ENCODE peak calls at places on chromosomes 7 and 10, in seven cellular contexts. F is lower lobe of right lung; D is keratinocyte; Z is heart left ventricle; K is effector memory CD4-positive, alpha-beta T cell; E is prostate gland; P is SJSA1. O is an unnamed sample. For H3K27me3, the result is how much of the 10 kb centered on the place peaks cover.

GRCh38 chr10:87656431-87657072 is 3.1 kb upstream of the PAPSS2 start:
- DNase-seq in F (no peak), D (no peak), Z (no peak), K (no peak), E (no peak), P (peak), O (no peak)

GRCh38 chr7:157493017-157493416 is 156.2 kb downstream of the DNAJB6 start:
- DNase-seq in F (no peak), D (no peak), Z (peak), K (no peak), E (peak), P (no peak), O (no peak)

GRCh38 chr7:2471396-2471795 is 4.8 kb downstream of the GRIFIN start:
- DNase-seq in F (no peak), D (no peak), Z (peak), K (no peak), E (no peak), P (no peak), O (no peak)

GRCh38 chr7:132295198-132295597 is 281.1 kb downstream of the PLXNA4 start:
- DNase-seq in F (no peak), D (no peak), Z (no peak), K (no peak), E (no peak), P (no peak), O (no peak)

GRCh38 chr7:67346876-67347275 is 350.2 kb downstream of the TYW1 start:
- DNase-seq in F (no peak), D (no peak), Z (no peak), K (no peak), E (no peak), P (no peak), O (no peak)

GRCh38 chr7:137302075-137302474 is 41.5 kb downstream of the PTN start:
- DNase-seq in F (no peak), D (no peak), Z (no peak), K (no peak), E (no peak), P (no peak), O (no peak)

GRCh38 chr7:134014935-134015334 is 112.2 kb upstream of the LRGUK start:
- DNase-seq in F (no peak), D (no peak), Z (no peak), K (no peak), E (no peak), P (no peak), O (no peak)

GRCh38 chr7:130921391-130922180 is 187.6 kb upstream of the KLF14 start:
- DNase-seq in F (no peak), D (no peak), Z (peak), K (no peak), E (peak), P (peak), O (peak)

GRCh38 chr7:104931181-104931781 is 82.7 kb upstream of the KMT2E start:
- DNase-seq in F (no peak), D (no peak), Z (no peak), K (no peak), E (no peak), P (no peak), O (no peak)

GRCh38 chr7:133056370-133057238 is 25.3 kb downstream of the CHCHD3 start:
- DNase-seq in F (no peak), D (no peak), Z (no peak), K (no peak), E (no peak), P (no peak), O (no peak)

GRCh38 chr10:113539789-113540188 is 13.1 kb upstream of the HABP2 start:
- DNase-seq in F (no peak), D (no peak), Z (no peak), K (no peak), E (no peak), P (no peak), O (no peak)

GRCh38 chr7:50349963-50350944 is 45.7 kb downstream of the IKZF1 start:
- DNase-seq in F (no peak), D (no peak), Z (no peak), K (peak), E (no peak), P (no peak), O (no peak)

GRCh38 chr10:116440330-116441030 is 12.8 kb downstream of the PNLIPRP3 start:
- DNase-seq in F (no peak), D (no peak), Z (no peak), K (no peak), E (no peak), P (no peak), O (no peak)

GRCh38 chr7:127514499-127514898 is 70.9 kb downstream of the GCC1 start:
- DNase-seq in F (no peak), D (no peak), Z (no peak), K (no peak), E (peak), P (no peak), O (no peak)

GRCh38 chr7:28856656-28857055 is 101.5 kb downstream of the TRIL start:
- DNase-seq in F (no peak), D (no peak), Z (no peak), K (no peak), E (no peak), P (no peak), O (no peak)

GRCh38 chr7:111031916-111032315 is 59.0 kb upstream of the LRRN3 start:
- DNase-seq in F (no peak), D (no peak), Z (no peak), K (no peak), E (no peak), P (no peak), O (no peak)

GRCh38 chr10:121823993-121824463 is 103.8 kb downstream of the ATE1 start:
- DNase-seq in F (no peak), D (no peak), Z (no peak), K (no peak), E (no peak), P (peak), O (peak)

GRCh38 chr10:71263376-71263775 is 51.0 kb downstream of the UNC5B start:
- DNase-seq in F (no peak), D (no peak), Z (peak), K (no peak), E (no peak), P (no peak), O (no peak)

GRCh38 chr10:88499569-88500470 is 83.3 kb downstream of the RNLS start:
- DNase-seq in F (no peak), D (no peak), Z (no peak), K (no peak), E (no peak), P (no peak), O (peak)

GRCh38 chr10:112202561-112203241 is 19.1 kb upstream of the GPAM start:
- DNase-seq in F (no peak), D (no peak), Z (no peak), K (no peak), E (no peak), P (no peak), O (peak)

GRCh38 chr10:17428616-17429097 is 25.7 kb downstream of the ST8SIA6 start:
- DNase-seq in F (no peak), D (no peak), Z (no peak), K (peak), E (no peak), P (no peak), O (no peak)

GRCh38 chr7:129041929-129042200 is 13.0 kb downstream of the TNPO3 start:
- DNase-seq in F (no peak), D (no peak), Z (no peak), K (no peak), E (no peak), P (no peak), O (no peak)

GRCh38 chr7:73519867-73520672 is 2.0 kb downstream of the BAZ1B start:
- DNase-seq in F (peak), D (no peak), Z (no peak), K (peak), E (no peak), P (peak), O (no peak)

GRCh38 chr10:109895095-109895818 is 28.1 kb downstream of the XPNPEP1 start:
- DNase-seq in F (no peak), D (no peak), Z (peak), K (no peak), E (no peak), P (no peak), O (no peak)

GRCh38 chr7:12174931-12175330 is 36.2 kb upstream of the TMEM106B start:
- DNase-seq in F (no peak), D (no peak), Z (no peak), K (no peak), E (no peak), P (no peak), O (no peak)

GRCh38 chr7:98066934-98067507 is 39.6 kb upstream of the LMTK2 start:
- DNase-seq in F (no peak), D (no peak), Z (no peak), K (no peak), E (no peak), P (no peak), O (no peak)

GRCh38 chr7:74029991-74030415 is 2.0 kb downstream of the ELN start:
- DNase-seq in F (no peak), D (no peak), Z (no peak), K (no peak), E (no peak), P (no peak), O (no peak)

GRCh38 chr10:95391570-95392249 is 100.9 kb upstream of the PDLIM1 start:
- DNase-seq in F (no peak), D (no peak), Z (no peak), K (no peak), E (no peak), P (no peak), O (no peak)

GRCh38 chr7:33642312-33642711 is 263.0 kb upstream of the BMPER start:
- DNase-seq in F (no peak), D (no peak), Z (no peak), K (no peak), E (no peak), P (no peak), O (no peak)

GRCh38 chr10:44372181-44372580 is 12.7 kb downstream of the CXCL12 start:
- DNase-seq in F (no peak), D (no peak), Z (no peak), K (no peak), E (no peak), P (no peak), O (no peak)

GRCh38 chr10:114874827-114875541 is 53.4 kb downstream of the FHIP2A start:
- DNase-seq in F (no peak), D (no peak), Z (no peak), K (no peak), E (no peak), P (no peak), O (no peak)

GRCh38 chr10:130236711-130237110 is 100.5 kb downstream of the GLRX3 start:
- DNase-seq in F (no peak), D (no peak), Z (no peak), K (no peak), E (no peak), P (no peak), O (no peak)

GRCh38 chr10:60989400-60989876 is 45.5 kb upstream of the RHOBTB1 start:
- DNase-seq in F (no peak), D (no peak), Z (no peak), K (no peak), E (no peak), P (no peak), O (no peak)

GRCh38 chr10:92290076-92290836 is 622 bp downstream of the CPEB3 start:
- DNase-seq in F (no peak), D (no peak), Z (no peak), K (peak), E (peak), P (no peak), O (no peak)

GRCh38 chr10:35424680-35425285 is 88.5 kb downstream of the CCNY start:
- DNase-seq in F (no peak), D (no peak), Z (no peak), K (no peak), E (peak), P (no peak), O (no peak)

GRCh38 chr10:86164912-86165311 is 201.7 kb downstream of the GRID1 start:
- DNase-seq in F (no peak), D (no peak), Z (no peak), K (no peak), E (no peak), P (no peak), O (no peak)

GRCh38 chr7:142006577-142006976 is 10.9 kb downstream of the MGAM start:
- DNase-seq in F (no peak), D (no peak), Z (no peak), K (no peak), E (no peak), P (no peak), O (no peak)

GRCh38 chr10:46024948-46025347 is 5.5 kb downstream of the NCOA4 start:
- DNase-seq in F (no peak), D (no peak), Z (no peak), K (no peak), E (no peak), P (no peak), O (no peak)
- H3K27me3 ChIP-seq in F (under half), D (under half), Z (under half), K (under half), E (under half), P (under half), O (under half)

GRCh38 chr7:76354981-76355730 is 3.6 kb downstream of the YWHAG start:
- DNase-seq in F (no peak), D (no peak), Z (no peak), K (no peak), E (no peak), P (no peak), O (no peak)
- H3K4me3 ChIP-seq in F (no peak), D (no peak), Z (no peak), K (no peak), E (no peak), P (no peak), O (no peak)

DNA sequence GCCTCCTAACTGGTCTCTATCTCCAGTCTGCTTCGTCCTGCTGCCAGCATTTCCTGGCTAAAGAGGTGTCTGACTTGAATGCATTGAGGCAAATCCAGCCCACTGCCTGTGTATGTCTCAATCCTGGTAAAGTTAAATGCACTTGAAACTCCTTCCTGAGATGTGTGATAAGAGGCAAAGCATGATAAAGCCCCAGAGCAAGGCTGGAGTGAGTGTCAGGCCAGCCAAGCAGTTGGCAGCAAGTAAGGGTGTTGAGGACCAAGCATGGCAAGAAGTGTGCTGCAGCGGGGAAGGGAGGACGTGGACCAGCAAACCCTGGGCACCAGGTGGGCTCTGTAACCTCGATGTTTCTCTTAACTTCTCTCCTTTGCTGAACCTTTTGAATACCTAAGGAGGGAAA is 29.1 kb downstream of the LRRC18 start:
- DNase-seq in F (no peak), D (no peak), Z (no peak), K (no peak), E (no peak), P (no peak), O (no peak)
- H3K27me3 ChIP-seq in F (under half), D (under half), Z (under half), K (under half), E (under half), P (under half), O (under half)

GRCh38 chr7:45978010-45978681 is 57.1 kb upstream of the IGFBP3 start:
- DNase-seq in F (no peak), D (peak), Z (no peak), K (no peak), E (peak), P (peak), O (peak)
- H3K4me3 ChIP-seq in F (no peak), D (peak), Z (no peak), K (no peak), E (no peak), P (no peak), O (no peak)

GRCh38 chr7:54546986-54547314 is 4.8 kb downstream of the VSTM2A start:
- DNase-seq in F (no peak), D (no peak), Z (no peak), K (no peak), E (no peak), P (no peak), O (no peak)
- H3K27me3 ChIP-seq in F (half or more), D (half or more), Z (under half), K (under half), E (under half), P (under half), O (under half)

GRCh38 chr10:49008505-49009202 is 69.0 kb upstream of the LRRC18 start:
- DNase-seq in F (no peak), D (no peak), Z (no peak), K (no peak), E (no peak), P (no peak), O (no peak)
- H3K4me3 ChIP-seq in F (no peak), D (no peak), Z (no peak), K (no peak), E (no peak), P (no peak), O (no peak)

DNA sequence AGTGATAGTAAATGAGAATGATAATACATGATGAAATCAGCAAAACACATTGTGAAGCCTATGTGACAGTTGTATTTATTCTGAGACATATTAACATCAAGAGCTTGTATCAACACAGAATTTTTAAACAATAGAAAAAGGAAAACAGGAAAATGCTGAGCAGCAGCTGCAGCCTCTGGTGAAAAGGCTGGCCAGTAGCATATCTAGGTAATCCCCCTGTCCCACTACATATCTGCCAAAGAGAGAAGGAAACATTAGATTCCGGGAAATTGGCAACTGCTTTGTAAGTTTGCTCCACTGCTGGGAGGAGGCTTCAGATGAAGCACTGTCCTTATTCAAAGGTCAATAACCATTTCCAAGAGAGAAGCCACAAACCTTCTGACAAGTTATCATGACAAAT is 89.4 kb downstream of the RALA start:
- DNase-seq in F (no peak), D (no peak), Z (no peak), K (no peak), E (no peak), P (no peak), O (no peak)
- H3K27me3 ChIP-seq in F (under half), D (under half), Z (under half), K (under half), E (under half), P (under half), O (under half)

DNA sequence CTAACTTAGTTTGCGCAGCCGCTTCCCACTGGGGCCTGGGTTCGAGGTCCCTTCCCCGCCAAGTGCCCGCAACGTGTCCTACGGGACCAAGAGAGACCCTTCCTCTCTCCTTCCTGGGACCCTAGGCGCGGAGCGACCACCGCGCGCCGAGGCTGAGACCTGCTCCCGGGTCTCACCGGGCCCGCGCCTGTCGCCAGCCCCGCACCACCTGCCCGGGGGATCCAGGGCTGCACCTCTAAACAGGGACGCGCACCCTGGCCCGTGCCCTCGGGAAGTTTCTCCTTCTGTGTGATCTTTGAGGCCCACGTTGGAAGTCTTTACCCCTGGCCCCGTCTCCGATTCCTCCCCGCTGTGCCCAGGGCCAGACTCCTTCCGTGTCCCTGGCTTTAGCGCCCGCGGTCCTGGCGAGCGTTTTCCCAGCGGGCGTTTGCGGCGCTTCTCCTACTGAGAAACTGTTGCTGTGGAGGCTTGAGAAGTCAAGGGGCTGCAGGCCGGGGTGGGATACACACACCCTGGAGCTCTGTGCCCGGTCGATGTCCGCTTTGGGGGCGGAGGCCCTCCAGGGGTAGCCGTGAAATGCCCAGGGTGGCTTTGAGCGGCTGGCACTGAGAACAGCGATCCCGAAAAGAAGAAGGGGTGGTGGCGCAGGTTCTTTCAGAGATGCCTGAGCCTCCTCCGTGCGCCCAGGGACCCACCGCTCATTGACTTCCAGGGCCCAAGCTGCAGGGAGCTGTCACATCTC is 575 bp downstream of the PLPP4 start:
- DNase-seq in F (no peak), D (no peak), Z (no peak), K (no peak), E (no peak), P (no peak), O (no peak)
- H3K4me3 ChIP-seq in F (peak), D (peak), Z (no peak), K (no peak), E (peak), P (peak), O (peak)

GRCh38 chr10:105159268-105159667 is 518.2 kb downstream of the SORCS3 start:
- DNase-seq in F (no peak), D (no peak), Z (no peak), K (no peak), E (no peak), P (no peak), O (no peak)
- H3K27me3 ChIP-seq in F (under half), D (under half), Z (under half), K (under half), E (under half), P (under half), O (under half)